ENCODE peak calls at places on chromosomes 13 and 19, in four cellular contexts. Z is upper lobe of right lung, K is OCI-LY7, W is transverse colon. U is an unnamed sample.

GRCh38 chr19:23999821-24000610 is 85.3 kb downstream of the ZNF726 start:
- DNase-seq in K (no peak), Z (no peak), W (no peak), U (no peak)

GRCh38 chr19:47095707-47096704 is 17.6 kb downstream of the ZC3H4 start:
- DNase-seq in K (no peak), W (peak), Z (peak), U (no peak)

GRCh38 chr19:55027472-55028337 is 10.4 kb downstream of the GP6 start:
- DNase-seq in K (no peak), Z (no peak), W (no peak), U (no peak)

GRCh38 chr13:83229574-83230300 is 652.5 kb downstream of the SLITRK1 start:
- DNase-seq in K (no peak), Z (no peak), W (no peak), U (no peak)

GRCh38 chr13:45367995-45368394 is 27.0 kb upstream of the TPT1 start:
- DNase-seq in Z (no peak), W (no peak), K (no peak), U (no peak)

GRCh38 chr13:91576590-91576989 is 178.2 kb downstream of the GPC5 start:
- DNase-seq in Z (no peak), K (peak), W (peak), U (no peak)

GRCh38 chr13:44234566-44234965 is 139.1 kb upstream of the SERP2 start:
- DNase-seq in W (no peak), Z (no peak), K (no peak), U (no peak)

GRCh38 chr13:80979035-80979641 is 638.2 kb upstream of the SPRY2 start:
- DNase-seq in Z (no peak), K (peak), W (peak), U (peak)

GRCh38 chr19:21751379-21751778 is 16.0 kb downstream of the ZNF100 start:
- DNase-seq in K (no peak), Z (no peak), W (no peak), U (peak)

GRCh38 chr19:34317311-34317927 is 47.6 kb upstream of the GPI start:
- DNase-seq in Z (no peak), W (peak), K (peak), U (no peak)

GRCh38 chr13:75050419-75051066 is 431.4 kb downstream of the TBC1D4 start:
- DNase-seq in K (no peak), W (no peak), Z (no peak), U (peak)

GRCh38 chr19:19110410-19111137 is 27.7 kb downstream of the TMEM161A start:
- DNase-seq in Z (no peak), W (no peak), K (no peak), U (peak)

GRCh38 chr13:96821381-96821780 is 172.9 kb downstream of the OXGR1 start:
- DNase-seq in Z (no peak), W (no peak), K (no peak), U (peak)

GRCh38 chr13:79541426-79542049 is 60.6 kb downstream of the NDFIP2 start:
- DNase-seq in W (no peak), K (peak), Z (no peak), U (peak)

GRCh38 chr13:38970380-38971051 is 20.1 kb downstream of the STOML3 start:
- DNase-seq in Z (no peak), W (no peak), K (no peak), U (no peak)

GRCh38 chr19:1130801-1131717 is 27.3 kb downstream of the GPX4 start:
- DNase-seq in Z (no peak), K (peak), W (peak), U (no peak)

GRCh38 chr19:48393559-48394330 is at the start of gene GRIN2D:
- DNase-seq in W (peak), K (peak), Z (no peak), U (no peak)

GRCh38 chr13:100881291-100881864 is 206.8 kb upstream of the TMTC4 start:
- DNase-seq in Z (no peak), W (no peak), K (no peak), U (no peak)

GRCh38 chr19:29467824-29468401 is 57.9 kb upstream of the VSTM2B start:
- DNase-seq in K (peak), Z (no peak), W (no peak), U (no peak)

GRCh38 chr13:29505950-29506349 is 89.5 kb downstream of the SLC7A1 start:
- DNase-seq in Z (peak), K (no peak), W (no peak), U (no peak)

GRCh38 chr13:38685974-38686571 is 804 bp upstream of the FREM2 start:
- DNase-seq in W (no peak), Z (no peak), K (no peak), U (no peak)

GRCh38 chr13:68027311-68027710 is 797.2 kb upstream of the PCDH9 start:
- DNase-seq in K (no peak), Z (no peak), W (no peak), U (no peak)

GRCh38 chr19:35935911-35936737 is at the start of gene LRFN3:
- DNase-seq in K (peak), W (peak), Z (peak), U (peak)

GRCh38 chr13:45341034-45341798 is at the start of gene TPT1:
- DNase-seq in W (peak), Z (peak), K (peak), U (peak)

GRCh38 chr13:47126432-47126831 is 229.6 kb upstream of the HTR2A start:
- DNase-seq in W (no peak), Z (no peak), K (no peak), U (no peak)

GRCh38 chr19:15101479-15102082 is 5.6 kb upstream of the SYDE1 start:
- DNase-seq in K (peak), W (peak), Z (no peak), U (peak)

GRCh38 chr13:52356327-52356726 is 49.6 kb downstream of the THSD1 start:
- DNase-seq in W (no peak), Z (no peak), K (no peak), U (peak)

GRCh38 chr19:43726736-43727592 is 11.1 kb downstream of the IRGC start:
- DNase-seq in Z (no peak), W (no peak), K (no peak), U (no peak)

GRCh38 chr19:800360-801029 is 3.2 kb downstream of the PTBP1 start:
- DNase-seq in K (no peak), W (peak), Z (no peak), U (no peak)

GRCh38 chr13:101415358-101416174 is 742 bp downstream of the NALCN start:
- DNase-seq in K (no peak), W (no peak), Z (no peak), U (no peak)

GRCh38 chr19:1070931-1071791 is 4.2 kb downstream of the ARHGAP45 start:
- DNase-seq in Z (no peak), K (no peak), W (no peak), U (no peak)

GRCh38 chr13:112059457-112060317 is 7.3 kb upstream of the SOX1 start:
- DNase-seq in K (no peak), Z (no peak), W (no peak), U (no peak)

GRCh38 chr13:30410705-30411125 is 11.6 kb upstream of the UBE2L5 start:
- DNase-seq in K (no peak), W (no peak), Z (no peak), U (no peak)

GRCh38 chr13:108777421-108778420 is 148.3 kb downstream of the MYO16 start:
- DNase-seq in Z (no peak), W (no peak), K (no peak), U (peak)

GRCh38 chr19:7995756-7996155 is 9.7 kb downstream of the ELAVL1 start:
- DNase-seq in W (no peak), Z (no peak), K (no peak), U (no peak)

GRCh38 chr19:49976496-49976895 is 15.5 kb upstream of the SIGLEC11 start:
- DNase-seq in Z (no peak), W (no peak), K (no peak), U (no peak)

GRCh38 chr13:72648513-72649065 is 78.8 kb downstream of the MZT1 start:
- DNase-seq in K (no peak), W (no peak), Z (no peak), U (no peak)

GRCh38 chr13:72657379-72657778 is 70.0 kb downstream of the MZT1 start:
- DNase-seq in K (no peak), Z (no peak), W (no peak), U (no peak)

GRCh38 chr13:72651196-72651595 is 76.2 kb downstream of the MZT1 start:
- DNase-seq in K (no peak), W (no peak), Z (no peak), U (peak)

GRCh38 chr13:72656357-72656756 is 71.1 kb downstream of the MZT1 start:
- DNase-seq in W (no peak), Z (no peak), K (no peak), U (no peak)

DNA sequence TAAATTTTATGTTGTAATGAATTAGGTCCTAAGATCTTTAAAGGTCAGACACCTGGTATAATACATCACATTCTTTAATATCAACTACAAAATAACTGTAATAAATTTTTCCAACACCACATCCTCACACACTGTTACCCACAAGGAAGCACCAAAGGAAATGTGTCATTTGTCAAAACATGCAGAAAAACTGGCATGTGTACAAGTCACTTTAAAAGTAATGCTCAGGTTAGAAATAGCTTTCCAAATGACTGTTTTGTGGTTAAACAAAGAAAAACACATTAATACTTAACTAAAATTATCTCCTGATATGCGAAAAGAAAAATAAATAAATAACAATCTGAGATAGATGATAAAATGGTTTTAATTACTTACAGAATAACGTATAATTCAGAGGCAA is 74.7 kb downstream of the MZT1 start:
- DNase-seq in Z (no peak), W (no peak), K (no peak), U (peak)
- H3K4me3 ChIP-seq in Z (no peak), W (no peak), K (no peak), U (no peak)

GRCh38 chr19:4519172-4519496 is 848 bp upstream of the PLIN4 start:
- DNase-seq in K (no peak), W (no peak), Z (no peak), U (no peak)
- H3K27ac ChIP-seq in K (no peak), W (peak), Z (no peak), U (no peak)

DNA sequence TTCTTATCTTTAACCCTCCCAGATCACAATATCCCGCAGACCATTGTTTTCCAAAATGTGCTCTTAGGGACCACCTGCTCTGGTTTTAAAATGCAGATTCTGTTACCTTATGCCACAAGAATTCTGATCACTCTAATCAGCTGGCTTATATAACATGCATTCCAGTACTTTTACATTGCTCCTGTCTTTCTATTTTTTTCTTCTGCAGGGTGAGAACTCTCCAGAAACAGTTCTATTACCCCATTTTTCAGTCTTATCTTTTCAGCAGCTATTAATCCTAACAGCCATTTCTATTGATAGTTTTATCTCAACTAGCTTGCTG is 2.8 kb downstream of the ITM2B start:
- DNase-seq in Z (no peak), W (no peak), K (no peak), U (no peak)
- H3K4me3 ChIP-seq in Z (peak), W (no peak), K (no peak), U (peak)

DNA sequence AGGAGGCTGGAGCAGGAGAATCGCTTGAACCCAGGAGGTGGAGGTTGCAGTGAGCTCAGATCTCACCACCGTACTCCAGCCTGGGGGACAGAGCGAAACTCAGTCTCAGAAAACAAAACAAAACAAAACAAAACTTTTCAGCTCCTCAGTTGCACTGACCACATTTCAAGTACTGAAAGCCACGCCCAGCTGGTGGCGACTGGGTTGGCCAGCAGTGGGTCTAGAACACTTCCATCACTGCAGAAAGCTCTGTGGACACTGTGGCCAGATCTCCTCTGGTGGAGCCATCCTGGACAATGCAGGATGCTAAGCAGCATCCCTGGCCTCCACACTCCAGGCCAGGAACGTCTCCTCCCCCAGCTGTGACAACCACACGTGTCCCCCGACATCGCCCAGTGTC is 21.1 kb downstream of the TLE2 start:
- DNase-seq in W (no peak), K (no peak), Z (no peak), U (no peak)
- H3K27ac ChIP-seq in W (no peak), K (no peak), Z (no peak), U (no peak)

DNA sequence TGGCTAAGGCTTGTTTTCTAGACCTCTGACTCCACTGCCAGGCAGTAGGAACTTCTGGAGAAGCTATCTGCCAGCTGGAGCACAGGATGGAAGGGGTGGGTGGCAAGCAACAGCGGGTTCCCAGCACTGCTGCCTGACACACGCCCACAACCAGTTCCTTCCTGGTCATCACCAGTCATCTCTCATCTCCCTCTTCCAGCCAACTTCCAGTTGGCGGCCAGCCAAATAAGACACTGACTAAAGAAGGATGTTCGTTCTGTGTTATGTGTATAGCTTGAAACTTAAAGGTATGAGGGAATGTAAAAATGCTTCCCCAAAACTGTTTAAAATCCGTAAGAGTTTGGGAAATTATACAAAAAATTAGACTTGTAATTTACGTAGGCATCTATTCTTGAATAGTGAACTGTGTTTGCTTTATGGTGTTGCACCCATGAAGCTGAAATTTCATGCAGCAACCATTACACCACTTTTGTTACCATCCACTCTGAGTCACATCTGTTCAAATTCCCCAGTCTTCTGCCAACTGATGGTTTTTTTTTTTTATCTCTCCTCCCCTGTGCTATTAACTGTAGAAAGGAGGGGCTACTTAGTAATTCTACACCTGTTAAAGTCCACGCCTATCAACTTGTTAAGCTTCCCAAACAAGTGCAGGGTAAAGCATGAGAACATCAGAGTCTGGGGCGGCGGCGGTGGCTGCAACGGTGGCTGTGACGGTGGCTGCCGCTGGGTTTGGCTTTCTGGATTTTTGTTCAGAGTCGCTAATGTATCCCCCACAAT is 86.2 kb upstream of the FRY start:
- DNase-seq in K (no peak), W (peak), Z (peak), U (peak)
- H3K4me3 ChIP-seq in K (no peak), W (no peak), Z (peak), U (no peak)

U was measured in brain microvascular endothelial cell.